ENCODE peak calls at places on chromosomes 13 and 19, in seven cellular contexts. One of them, this sample, is unnamed.

GRCh38 chr13:30346789-30347167 is 39.4 kb upstream of the KATNAL1 start:
- DNase-seq in aorta: no peak
- DNase-seq in endodermal cell: no peak
- DNase-seq in tibial nerve: no peak
- DNase-seq in PC-3: no peak
- DNase-seq in breast epithelium: no peak
- DNase-seq in fibroblast of lung: no peak
- DNase-seq in this sample: no peak

GRCh38 chr13:39961036-39961435 is 305.6 kb downstream of the COG6 start:
- DNase-seq in PC-3: no peak
- DNase-seq in tibial nerve: no peak
- DNase-seq in fibroblast of lung: no peak
- DNase-seq in aorta: no peak
- DNase-seq in breast epithelium: no peak
- DNase-seq in endodermal cell: no peak
- DNase-seq in this sample: no peak

GRCh38 chr13:21124853-21125252 is 51.5 kb downstream of the SKA3 start:
- DNase-seq in tibial nerve: no peak
- DNase-seq in fibroblast of lung: peak; percentile 70
- DNase-seq in breast epithelium: no peak
- DNase-seq in endodermal cell: no peak
- DNase-seq in aorta: no peak
- DNase-seq in PC-3: peak; percentile 78
- DNase-seq in this sample: peak; percentile 87

GRCh38 chr19:50500060-50500752 is 10.8 kb downstream of the JOSD2 start:
- DNase-seq in tibial nerve: no peak
- DNase-seq in PC-3: no peak
- DNase-seq in aorta: peak; percentile 67
- DNase-seq in endodermal cell: peak; percentile 77
- DNase-seq in breast epithelium: no peak
- DNase-seq in fibroblast of lung: no peak
- DNase-seq in this sample: peak; percentile 62

GRCh38 chr13:74675185-74675584 is 541.0 kb upstream of the KLF12 start:
- DNase-seq in aorta: no peak
- DNase-seq in PC-3: no peak
- DNase-seq in tibial nerve: no peak
- DNase-seq in breast epithelium: no peak
- DNase-seq in fibroblast of lung: peak; percentile 80
- DNase-seq in endodermal cell: no peak
- DNase-seq in this sample: no peak

GRCh38 chr13:46052314-46053161 is at the start of gene ZC3H13:
- DNase-seq in endodermal cell: peak; percentile 98
- DNase-seq in fibroblast of lung: peak; percentile 97
- DNase-seq in tibial nerve: peak; percentile 90
- DNase-seq in aorta: peak; percentile 97
- DNase-seq in PC-3: peak; percentile 92
- DNase-seq in breast epithelium: peak; percentile 93
- DNase-seq in this sample: peak; percentile 97

GRCh38 chr13:37173214-37173613 is 67.8 kb upstream of the CSNK1A1L start:
- DNase-seq in endodermal cell: peak; percentile 56
- DNase-seq in tibial nerve: no peak
- DNase-seq in fibroblast of lung: peak; percentile 92
- DNase-seq in aorta: no peak
- DNase-seq in breast epithelium: no peak
- DNase-seq in PC-3: no peak
- DNase-seq in this sample: no peak

GRCh38 chr13:49652691-49653305 is 24.5 kb downstream of the ARL11 start:
- DNase-seq in fibroblast of lung: no peak
- DNase-seq in PC-3: peak; percentile 63
- DNase-seq in endodermal cell: peak; percentile 83
- DNase-seq in tibial nerve: peak; percentile 44
- DNase-seq in breast epithelium: no peak
- DNase-seq in aorta: no peak
- DNase-seq in this sample: no peak

GRCh38 chr13:100828226-100828625 is 153.6 kb upstream of the TMTC4 start:
- DNase-seq in tibial nerve: no peak
- DNase-seq in endodermal cell: peak; percentile 72
- DNase-seq in aorta: no peak
- DNase-seq in breast epithelium: no peak
- DNase-seq in fibroblast of lung: no peak
- DNase-seq in PC-3: no peak
- DNase-seq in this sample: no peak

GRCh38 chr13:20902438-20903163 is at the start of gene XPO4:
- DNase-seq in PC-3: peak; percentile 86
- DNase-seq in breast epithelium: peak; percentile 43
- DNase-seq in aorta: peak; percentile 93
- DNase-seq in fibroblast of lung: peak; percentile 75
- DNase-seq in endodermal cell: peak; percentile 93
- DNase-seq in tibial nerve: peak; percentile 48
- DNase-seq in this sample: peak; percentile 94

GRCh38 chr13:42990991-42991891 is 800 bp downstream of the EPSTI1 start:
- DNase-seq in PC-3: no peak
- DNase-seq in aorta: no peak
- DNase-seq in breast epithelium: no peak
- DNase-seq in tibial nerve: no peak
- DNase-seq in fibroblast of lung: no peak
- DNase-seq in endodermal cell: no peak
- DNase-seq in this sample: no peak

GRCh38 chr13:33259296-33259695 is 26.3 kb downstream of the STARD13 start:
- DNase-seq in endodermal cell: no peak
- DNase-seq in PC-3: no peak
- DNase-seq in fibroblast of lung: no peak
- DNase-seq in tibial nerve: no peak
- DNase-seq in breast epithelium: no peak
- DNase-seq in aorta: no peak
- DNase-seq in this sample: no peak

GRCh38 chr13:54879036-54879435 is 1850.4 kb downstream of the OLFM4 start:
- DNase-seq in fibroblast of lung: no peak
- DNase-seq in tibial nerve: no peak
- DNase-seq in endodermal cell: no peak
- DNase-seq in aorta: no peak
- DNase-seq in PC-3: no peak
- DNase-seq in breast epithelium: no peak
- DNase-seq in this sample: no peak

GRCh38 chr13:34064456-34065205 is 246.7 kb downstream of the RFC3 start:
- DNase-seq in PC-3: peak; percentile 22
- DNase-seq in endodermal cell: no peak
- DNase-seq in tibial nerve: no peak
- DNase-seq in fibroblast of lung: peak; percentile 38
- DNase-seq in aorta: no peak
- DNase-seq in breast epithelium: no peak
- DNase-seq in this sample: no peak

GRCh38 chr19:31278555-31279435 is 70.4 kb downstream of the TSHZ3 start:
- DNase-seq in tibial nerve: no peak
- DNase-seq in aorta: no peak
- DNase-seq in fibroblast of lung: no peak
- DNase-seq in breast epithelium: no peak
- DNase-seq in endodermal cell: no peak
- DNase-seq in PC-3: no peak
- DNase-seq in this sample: peak; percentile 41

GRCh38 chr13:113656015-113656588 is 1.9 kb downstream of the ATP4B start:
- DNase-seq in breast epithelium: no peak
- DNase-seq in endodermal cell: no peak
- DNase-seq in PC-3: no peak
- DNase-seq in tibial nerve: no peak
- DNase-seq in aorta: peak; percentile 72
- DNase-seq in fibroblast of lung: no peak
- DNase-seq in this sample: peak; percentile 73

GRCh38 chr13:104782741-104783140 is 1716.5 kb upstream of the SLC10A2 start:
- DNase-seq in PC-3: no peak
- DNase-seq in fibroblast of lung: no peak
- DNase-seq in tibial nerve: no peak
- DNase-seq in breast epithelium: no peak
- DNase-seq in endodermal cell: no peak
- DNase-seq in aorta: no peak
- DNase-seq in this sample: no peak

GRCh38 chr13:91347996-91348905 is 764 bp downstream of the MIR17HG start:
- DNase-seq in endodermal cell: peak; percentile 56
- DNase-seq in PC-3: no peak
- DNase-seq in breast epithelium: peak; percentile 31
- DNase-seq in tibial nerve: peak; percentile 27
- DNase-seq in fibroblast of lung: peak; percentile 33
- DNase-seq in aorta: peak; percentile 87
- DNase-seq in this sample: peak; percentile 87

GRCh38 chr19:37095859-37096258 is 17.6 kb downstream of the ZNF420 start:
- DNase-seq in endodermal cell: no peak
- DNase-seq in fibroblast of lung: peak; percentile 8
- DNase-seq in breast epithelium: no peak
- DNase-seq in aorta: no peak
- DNase-seq in PC-3: no peak
- DNase-seq in tibial nerve: no peak
- DNase-seq in this sample: no peak

GRCh38 chr19:39398297-39398864 is 7.2 kb downstream of the MED29 start:
- DNase-seq in fibroblast of lung: peak; percentile 74
- DNase-seq in breast epithelium: no peak
- DNase-seq in endodermal cell: no peak
- DNase-seq in PC-3: peak; percentile 42
- DNase-seq in aorta: peak; percentile 89
- DNase-seq in tibial nerve: peak; percentile 72
- DNase-seq in this sample: peak; percentile 86

GRCh38 chr13:35979378-35979911 is 151.7 kb downstream of the DCLK1 start:
- DNase-seq in tibial nerve: peak; percentile 94
- DNase-seq in breast epithelium: peak; percentile 64
- DNase-seq in fibroblast of lung: peak; percentile 98
- DNase-seq in aorta: peak; percentile 83
- DNase-seq in endodermal cell: no peak
- DNase-seq in PC-3: peak; percentile 78
- DNase-seq in this sample: peak; percentile 71

GRCh38 chr19:16801599-16801998 is 27.6 kb upstream of the SIN3B start:
- DNase-seq in breast epithelium: no peak
- DNase-seq in endodermal cell: no peak
- DNase-seq in PC-3: peak; percentile 61
- DNase-seq in tibial nerve: no peak
- DNase-seq in fibroblast of lung: peak; percentile 61
- DNase-seq in aorta: no peak
- DNase-seq in this sample: no peak

GRCh38 chr19:33825556-33825955 is 28.9 kb downstream of the KCTD15 start:
- DNase-seq in breast epithelium: no peak
- DNase-seq in tibial nerve: no peak
- DNase-seq in aorta: no peak
- DNase-seq in endodermal cell: peak; percentile 5
- DNase-seq in fibroblast of lung: no peak
- DNase-seq in PC-3: no peak
- DNase-seq in this sample: no peak

GRCh38 chr13:48783181-48783630 is 129.5 kb downstream of the CYSLTR2 start:
- DNase-seq in fibroblast of lung: peak; percentile 83
- DNase-seq in aorta: peak; percentile 83
- DNase-seq in endodermal cell: no peak
- DNase-seq in PC-3: peak; percentile 60
- DNase-seq in breast epithelium: peak; percentile 65
- DNase-seq in tibial nerve: peak; percentile 76
- DNase-seq in this sample: peak; percentile 84

GRCh38 chr13:99617474-99618255 is 116.4 kb downstream of the TM9SF2 start:
- DNase-seq in endodermal cell: peak; percentile 85
- DNase-seq in tibial nerve: peak; percentile 41
- DNase-seq in breast epithelium: no peak
- DNase-seq in PC-3: peak; percentile 46
- DNase-seq in fibroblast of lung: peak; percentile 35
- DNase-seq in aorta: peak; percentile 84
- DNase-seq in this sample: no peak

DNA sequence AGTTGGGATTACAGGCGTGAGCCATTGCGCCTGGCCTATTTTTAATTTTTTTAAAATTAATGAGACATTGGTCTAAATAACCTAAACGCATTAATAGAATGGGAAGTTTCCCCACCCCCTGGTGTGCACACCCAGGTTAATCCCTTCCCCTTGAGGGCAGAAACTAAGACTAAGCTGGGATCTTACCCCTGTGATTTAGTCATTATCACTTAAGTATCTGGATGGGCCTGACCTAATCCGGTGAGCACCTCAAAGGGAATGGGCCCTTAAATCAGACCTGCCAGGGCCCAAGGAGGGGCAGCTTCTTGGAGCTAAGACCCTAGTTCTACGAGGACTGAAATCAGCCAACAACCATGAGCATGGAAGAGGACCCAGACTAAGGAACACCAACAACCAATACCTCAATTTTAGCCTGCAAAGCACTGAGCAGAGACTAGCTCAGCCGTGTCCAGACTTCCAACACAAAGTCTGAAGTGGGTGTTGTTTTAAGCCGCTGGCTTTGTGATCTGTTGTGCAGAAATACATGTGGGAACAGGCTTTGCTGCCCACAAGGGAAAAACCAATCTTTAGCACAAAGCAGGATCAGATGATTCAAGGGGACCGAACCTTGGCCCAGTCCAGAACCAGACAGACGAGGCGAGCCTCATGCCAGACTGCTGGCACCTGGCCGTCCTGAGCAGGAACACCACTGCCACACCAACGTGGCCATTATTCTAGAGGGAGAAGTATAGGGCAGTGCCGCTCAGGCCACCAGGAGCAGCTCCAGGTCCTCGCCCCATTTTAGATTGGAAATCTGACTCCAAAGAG is 7.1 kb downstream of the UBE2S start:
- DNase-seq in endodermal cell: peak; percentile 33
- DNase-seq in fibroblast of lung: no peak
- DNase-seq in breast epithelium: peak; percentile 56
- DNase-seq in tibial nerve: no peak
- DNase-seq in aorta: no peak
- DNase-seq in PC-3: no peak
- DNase-seq in this sample: no peak
- H3K36me3 ChIP-seq in endodermal cell: peaks cover 40% of the 10 kb centered on the region
- H3K36me3 ChIP-seq in fibroblast of lung: peaks cover 6% of the 10 kb centered on the region
- H3K36me3 ChIP-seq in breast epithelium: no peaks in the 10 kb centered on the region
- H3K36me3 ChIP-seq in tibial nerve: peaks cover 7% of the 10 kb centered on the region
- H3K36me3 ChIP-seq in aorta: no peaks in the 10 kb centered on the region
- H3K36me3 ChIP-seq in PC-3: peaks cover 43% of the 10 kb centered on the region
- H3K36me3 ChIP-seq in this sample: peaks cover 11% of the 10 kb centered on the region

GRCh38 chr13:41008349-41008980 is 10.7 kb downstream of the ELF1 start:
- DNase-seq in breast epithelium: no peak
- DNase-seq in fibroblast of lung: peak; percentile 54
- DNase-seq in PC-3: peak; percentile 78
- DNase-seq in endodermal cell: no peak
- DNase-seq in tibial nerve: no peak
- DNase-seq in aorta: no peak
- DNase-seq in this sample: no peak
- H3K36me3 ChIP-seq in breast epithelium: no peaks in the 10 kb centered on the region
- H3K36me3 ChIP-seq in fibroblast of lung: no peaks in the 10 kb centered on the region
- H3K36me3 ChIP-seq in PC-3: no peaks in the 10 kb centered on the region
- H3K36me3 ChIP-seq in endodermal cell: no peaks in the 10 kb centered on the region
- H3K36me3 ChIP-seq in tibial nerve: no peaks in the 10 kb centered on the region
- H3K36me3 ChIP-seq in aorta: no peaks in the 10 kb centered on the region
- H3K36me3 ChIP-seq in this sample: no peaks in the 10 kb centered on the region

DNA sequence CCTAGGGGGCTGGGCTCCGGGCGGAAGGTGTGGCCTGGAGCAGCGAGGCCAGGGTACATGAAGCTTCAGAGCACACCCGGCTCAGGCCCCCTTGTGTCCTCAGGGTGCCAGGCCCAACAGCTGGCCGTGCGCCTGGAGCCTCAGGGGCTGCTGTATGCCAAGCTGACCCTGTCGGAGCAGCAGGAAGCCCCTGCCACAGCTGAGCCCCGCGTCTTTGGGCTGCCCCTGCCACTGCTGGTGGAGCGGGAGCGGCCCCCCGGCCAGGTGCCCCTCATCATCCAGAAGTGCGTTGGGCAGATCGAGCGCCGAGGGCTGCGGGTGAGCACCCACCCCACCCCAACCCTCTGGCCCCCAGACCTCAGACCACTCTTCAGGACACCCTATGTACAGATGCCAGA is 3.2 kb downstream of the SYDE1 start:
- DNase-seq in aorta: peak; percentile 69
- DNase-seq in tibial nerve: no peak
- DNase-seq in breast epithelium: no peak
- DNase-seq in endodermal cell: no peak
- DNase-seq in fibroblast of lung: no peak
- DNase-seq in PC-3: no peak
- DNase-seq in this sample: no peak
- H3K36me3 ChIP-seq in aorta: no peaks in the 10 kb centered on the region
- H3K36me3 ChIP-seq in tibial nerve: no peaks in the 10 kb centered on the region
- H3K36me3 ChIP-seq in breast epithelium: no peaks in the 10 kb centered on the region
- H3K36me3 ChIP-seq in endodermal cell: peaks cover 39% of the 10 kb centered on the region
- H3K36me3 ChIP-seq in fibroblast of lung: peaks cover 45% of the 10 kb centered on the region
- H3K36me3 ChIP-seq in PC-3: peaks cover 8% of the 10 kb centered on the region
- H3K36me3 ChIP-seq in this sample: peaks cover 25% of the 10 kb centered on the region

GRCh38 chr19:5133986-5134595 is 165.2 kb downstream of the KDM4B start:
- DNase-seq in tibial nerve: no peak
- DNase-seq in breast epithelium: no peak
- DNase-seq in PC-3: no peak
- DNase-seq in endodermal cell: no peak
- DNase-seq in aorta: no peak
- DNase-seq in fibroblast of lung: no peak
- DNase-seq in this sample: no peak
- H3K36me3 ChIP-seq in tibial nerve: peaks cover 15% of the 10 kb centered on the region
- H3K36me3 ChIP-seq in breast epithelium: peaks cover 11% of the 10 kb centered on the region
- H3K36me3 ChIP-seq in PC-3: peaks cover 15% of the 10 kb centered on the region
- H3K36me3 ChIP-seq in endodermal cell: peaks cover 19% of the 10 kb centered on the region
- H3K36me3 ChIP-seq in aorta: no peaks in the 10 kb centered on the region
- H3K36me3 ChIP-seq in fibroblast of lung: peaks cover 13% of the 10 kb centered on the region
- H3K36me3 ChIP-seq in this sample: peaks cover 9% of the 10 kb centered on the region